ENCODE peak calls at places on chromosomes 11 and 22, in six cellular contexts. W is esophagus squamous epithelium, K is transverse colon, J is A549, N is stomach, B is body of pancreas. A is an unnamed sample.

GRCh38 chr11:125624756-125625213 is at the start of gene CHEK1:
- DNase-seq in K (peak; percentile 10), W (no peak), N (no peak), J (no peak), B (no peak), A (no peak)

GRCh38 chr22:46416537-46417267 is 81.2 kb downstream of the TRMU start:
- DNase-seq in B (no peak), K (no peak), N (no peak), J (no peak), W (no peak), A (no peak)

GRCh38 chr11:74769058-74769457 is 20.4 kb downstream of the RNF169 start:
- DNase-seq in J (no peak), W (no peak), K (no peak), B (no peak), N (no peak), A (no peak)

GRCh38 chr11:96329855-96330510 is 13.0 kb downstream of the MAML2 start:
- DNase-seq in N (no peak), B (no peak), K (no peak), W (no peak), J (no peak), A (no peak)

GRCh38 chr22:17957683-17958082 is 66.7 kb downstream of the MICAL3 start:
- DNase-seq in J (no peak), B (no peak), K (no peak), W (no peak), N (no peak), A (no peak)

GRCh38 chr11:6646631-6647281 is 8.9 kb downstream of the DCHS1 start:
- DNase-seq in J (no peak), B (no peak), N (no peak), K (no peak), W (no peak), A (no peak)

GRCh38 chr11:64553554-64554201 is 37.3 kb upstream of the SLC22A12 start:
- DNase-seq in N (peak; percentile 60), J (peak; percentile 43), K (peak; percentile 59), B (peak; percentile 62), W (no peak), A (peak; percentile 83)

GRCh38 chr22:37609240-37610152 is 862 bp downstream of the GGA1 start:
- DNase-seq in W (no peak), N (no peak), K (no peak), B (no peak), J (no peak), A (peak; percentile 61)

GRCh38 chr11:110759972-110760381 is 47.7 kb upstream of the ARHGAP20 start:
- DNase-seq in W (no peak), B (peak; percentile 6), J (no peak), K (peak; percentile 23), N (peak; percentile 74), A (no peak)

GRCh38 chr11:83023410-83023809 is 48.3 kb downstream of the RAB30 start:
- DNase-seq in B (no peak), N (no peak), K (no peak), J (no peak), W (no peak), A (no peak)

GRCh38 chr11:74025467-74026166 is 16.7 kb upstream of the UCP3 start:
- DNase-seq in J (no peak), N (no peak), K (no peak), B (no peak), W (no peak), A (no peak)

GRCh38 chr22:39308614-39309363 is 10.6 kb downstream of the RPL3 start:
- DNase-seq in J (peak; percentile 78), B (peak; percentile 68), K (peak; percentile 46), W (no peak), N (peak; percentile 59), A (no peak)

GRCh38 chr11:62394825-62395538 is 23.9 kb upstream of the SCGB1A1 start:
- DNase-seq in B (peak; percentile 79), N (peak; percentile 57), J (peak; percentile 83), K (peak; percentile 70), W (no peak), A (peak; percentile 85)

GRCh38 chr11:114774599-114775365 is 96.5 kb downstream of the NXPE2 start:
- DNase-seq in J (peak; percentile 55), B (peak; percentile 12), N (peak; percentile 40), K (peak; percentile 58), W (no peak), A (peak; percentile 82)

GRCh38 chr11:126405374-126405773 is 49.9 kb downstream of the ST3GAL4 start:
- DNase-seq in W (no peak), B (no peak), J (no peak), N (peak; percentile 49), K (peak; percentile 73), A (no peak)

GRCh38 chr11:65504671-65505433 is 6.0 kb downstream of the MALAT1 start:
- DNase-seq in N (no peak), W (no peak), B (no peak), J (peak; percentile 54), K (no peak), A (no peak)

GRCh38 chr11:34026432-34026831 is 25.1 kb upstream of the CAPRIN1 start:
- DNase-seq in K (no peak), N (no peak), W (no peak), J (no peak), B (no peak), A (no peak)

GRCh38 chr11:43947003-43947500 is 4.6 kb downstream of the C11orf96 start:
- DNase-seq in J (peak; percentile 55), B (peak; percentile 6), N (no peak), K (no peak), W (no peak), A (no peak)

GRCh38 chr11:637333-637592 is 194 bp downstream of the DRD4 start:
- DNase-seq in N (no peak), K (no peak), W (no peak), B (no peak), J (no peak), A (no peak)

GRCh38 chr22:49352361-49353169 is 475.1 kb downstream of the BRD1 start:
- DNase-seq in W (no peak), N (peak; percentile 22), J (no peak), K (no peak), B (no peak), A (no peak)

GRCh38 chr22:36325163-36326031 is 62.4 kb downstream of the MYH9 start:
- DNase-seq in J (no peak), W (no peak), B (peak; percentile 30), N (peak; percentile 79), K (peak; percentile 80), A (peak; percentile 61)

GRCh38 chr11:98711011-98711410 is 309.7 kb upstream of the CNTN5 start:
- DNase-seq in K (no peak), N (no peak), W (no peak), J (no peak), B (no peak), A (no peak)

GRCh38 chr22:46815896-46816721 is 53.7 kb downstream of the TBC1D22A start:
- DNase-seq in K (no peak), N (no peak), W (no peak), J (no peak), B (no peak), A (no peak)

GRCh38 chr11:105613183-105613582 is 3.3 kb downstream of the GRIA4 start:
- DNase-seq in K (no peak), N (no peak), J (no peak), W (no peak), B (no peak), A (no peak)

GRCh38 chr22:39144101-39144815 is 8.2 kb downstream of the CBX7 start:
- DNase-seq in K (peak; percentile 74), B (peak; percentile 59), W (no peak), J (no peak), N (peak; percentile 60), A (peak; percentile 38)

GRCh38 chr22:49055406-49055805 is 772.3 kb downstream of the BRD1 start:
- DNase-seq in B (no peak), N (no peak), K (no peak), J (no peak), W (no peak), A (no peak)

GRCh38 chr11:60169264-60169915 is 13.5 kb downstream of the MS4A6A start:
- DNase-seq in W (no peak), N (peak; percentile 54), B (peak; percentile 93), J (peak; percentile 39), K (peak; percentile 52), A (peak; percentile 31)
- TF ChIP-seq POLR2A in W (no peak), N (no peak), B (no peak), J (no peak), K (no peak), A (no peak)

GRCh38 chr11:3916962-3917361 is 61.5 kb downstream of the STIM1 start:
- DNase-seq in B (no peak), K (peak; percentile 39), W (no peak), J (no peak), N (no peak), A (no peak)
- H3K4me1 ChIP-seq in B (peaks cover 8% of the 10 kb centered on the region), K (no peaks in the 10 kb centered on the region), W (peaks cover 16% of the 10 kb centered on the region), J (peaks cover 24% of the 10 kb centered on the region), N (peaks cover 42% of the 10 kb centered on the region), A (no peaks in the 10 kb centered on the region)

GRCh38 chr11:102534261-102534872 is 3.8 kb upstream of the MMP7 start:
- DNase-seq in B (no peak), W (no peak), N (no peak), J (no peak), K (no peak), A (no peak)

GRCh38 chr11:102544594-102544993 is 14.0 kb upstream of the MMP7 start:
- DNase-seq in W (no peak), K (no peak), J (no peak), B (no peak), N (no peak), A (no peak)

GRCh38 chr11:102539567-102539966 is 9.0 kb upstream of the MMP7 start:
- DNase-seq in K (no peak), W (no peak), N (no peak), J (no peak), B (no peak), A (no peak)
- H3K27ac ChIP-seq in K (no peak overlapping the region), W (no peak overlapping the region), N (no peak overlapping the region), J (no peak overlapping the region), B (no peak overlapping the region), A (no peak overlapping the region)

GRCh38 chr22:31094741-31095140 is 12.6 kb downstream of the SELENOM start:
- DNase-seq in J (no peak), N (no peak), K (no peak), W (no peak), B (no peak), A (no peak)

GRCh38 chr22:31092161-31092560 is 11.0 kb downstream of the SMTN start:
- DNase-seq in J (no peak), N (no peak), K (no peak), B (no peak), W (no peak), A (no peak)

GRCh38 chr22:31091106-31091975 is 10.2 kb downstream of the SMTN start:
- DNase-seq in K (peak; percentile 62), N (no peak), W (no peak), B (no peak), J (no peak), A (no peak)

GRCh38 chr22:31093956-31094622 is 13.0 kb downstream of the SMTN start:
- DNase-seq in J (no peak), N (peak; percentile 51), W (no peak), B (peak; percentile 38), K (peak; percentile 13), A (no peak)

GRCh38 chr22:31093090-31093850 is 12.2 kb downstream of the SMTN start:
- DNase-seq in B (no peak), J (no peak), W (no peak), K (peak; percentile 59), N (peak; percentile 77), A (no peak)
- TF ChIP-seq POLR2A in B (no peak), J (no peak), W (no peak), K (no peak), N (no peak), A (no peak)

A was measured in testis.